ENCODE peak calls at places on chromosomes 5 and 9, in four cellular contexts. One of them, this sample, is unnamed.

GRCh38 chr9:69190866-69191672 is 17.0 kb downstream of the TJP2 start:
- DNase-seq in HS-27A: no peak
- DNase-seq in HFFc6: no peak
- DNase-seq in left lobe of liver: no peak
- DNase-seq in this sample: no peak

GRCh38 chr5:168327994-168328393 is 36.5 kb downstream of the WWC1 start:
- DNase-seq in HS-27A: no peak
- DNase-seq in HFFc6: peak
- DNase-seq in left lobe of liver: no peak
- DNase-seq in this sample: no peak

GRCh38 chr5:140791111-140791510 is 3.5 kb upstream of the PCDHA2 start:
- DNase-seq in HS-27A: no peak
- DNase-seq in HFFc6: no peak
- DNase-seq in left lobe of liver: no peak
- DNase-seq in this sample: no peak

GRCh38 chr9:131773911-131774379 is 34.1 kb upstream of the RAPGEF1 start:
- DNase-seq in HS-27A: peak
- DNase-seq in HFFc6: peak
- DNase-seq in left lobe of liver: peak
- DNase-seq in this sample: no peak

GRCh38 chr9:64773491-64773931 is 511.5 kb downstream of the FOXD4L5 start:
- DNase-seq in HS-27A: no peak
- DNase-seq in HFFc6: no peak
- DNase-seq in left lobe of liver: no peak
- DNase-seq in this sample: no peak

GRCh38 chr5:133381041-133381440 is 231.3 kb downstream of the FSTL4 start:
- DNase-seq in HS-27A: no peak
- DNase-seq in HFFc6: no peak
- DNase-seq in left lobe of liver: no peak
- DNase-seq in this sample: no peak

GRCh38 chr5:142915038-142915437 is 144.9 kb downstream of the ARHGAP26 start:
- DNase-seq in HS-27A: no peak
- DNase-seq in HFFc6: no peak
- DNase-seq in left lobe of liver: no peak
- DNase-seq in this sample: no peak

GRCh38 chr5:126002222-126002897 is 420.8 kb upstream of the GRAMD2B start:
- DNase-seq in HS-27A: peak
- DNase-seq in HFFc6: no peak
- DNase-seq in left lobe of liver: peak
- DNase-seq in this sample: peak

GRCh38 chr9:109319631-109320233 is 1.1 kb downstream of the EPB41L4B start:
- DNase-seq in HS-27A: no peak
- DNase-seq in HFFc6: no peak
- DNase-seq in left lobe of liver: peak
- DNase-seq in this sample: no peak

GRCh38 chr5:114419941-114420340 is 58.1 kb downstream of the KCNN2 start:
- DNase-seq in HS-27A: no peak
- DNase-seq in HFFc6: peak
- DNase-seq in left lobe of liver: no peak
- DNase-seq in this sample: no peak

This sample was measured in ureter.